ENCODE peak calls at places on chromosomes 11 and 22, in eight cellular contexts. O is left ventricle myocardium inferior, K is ascending aorta, D is fibroblast of lung, R is upper lobe of left lung, W is heart left ventricle, F is lung, Z is iPS DF 6.9. G is an unnamed sample. For H3K4me1, the result is how much of the 10 kb centered on the place peaks cover.

GRCh38 chr11:32830413-32830738 is 649 bp downstream of the PRRG4 start:
- DNase-seq in Z (no peak), R (peak), K (no peak), F (peak), O (no peak), W (no peak), D (no peak), G (peak)

GRCh38 chr11:120208012-120208441 is 2.8 kb upstream of the OAF start:
- DNase-seq in F (no peak), K (no peak), W (no peak), R (no peak), D (no peak), Z (no peak), O (no peak), G (no peak)

GRCh38 chr11:99069831-99070444 is 49.2 kb downstream of the CNTN5 start:
- DNase-seq in Z (peak), R (no peak), O (no peak), D (peak), F (no peak), W (no peak), K (no peak), G (peak)

GRCh38 chr11:47510231-47510630 is 42.7 kb downstream of the CELF1 start:
- DNase-seq in K (no peak), Z (no peak), R (no peak), D (no peak), O (no peak), W (no peak), F (no peak), G (peak)

GRCh38 chr11:6413791-6414231 is 5.1 kb downstream of the APBB1 start:
- DNase-seq in F (no peak), D (no peak), K (no peak), Z (no peak), O (no peak), W (no peak), R (no peak), G (no peak)

GRCh38 chr11:12841946-12842630 is 167.0 kb upstream of the RASSF10 start:
- DNase-seq in W (no peak), D (peak), K (no peak), R (peak), F (no peak), Z (no peak), O (no peak), G (no peak)

GRCh38 chr22:22655452-22656108 is 11.2 kb downstream of the GGTLC2 start:
- DNase-seq in F (no peak), K (no peak), Z (no peak), W (no peak), D (no peak), O (no peak), R (no peak), G (no peak)

GRCh38 chr11:1761110-1761856 is 2.4 kb downstream of the CTSD start:
- DNase-seq in F (no peak), W (no peak), D (no peak), Z (no peak), O (no peak), R (peak), K (no peak), G (no peak)

GRCh38 chr11:110317516-110317932 is 21.1 kb upstream of the RDX start:
- DNase-seq in W (no peak), D (peak), R (no peak), F (no peak), Z (no peak), K (no peak), O (no peak), G (no peak)

GRCh38 chr11:73950869-73951710 is at the start of gene DNAJB13:
- DNase-seq in W (no peak), K (no peak), F (peak), O (no peak), D (peak), R (peak), Z (peak), G (peak)

GRCh38 chr11:121929581-121929980 is 186.4 kb downstream of the BLID start:
- DNase-seq in O (peak), D (peak), W (peak), K (no peak), F (no peak), Z (no peak), R (no peak), G (no peak)

GRCh38 chr22:40525250-40525884 is 111.2 kb downstream of the MRTFA start:
- DNase-seq in O (peak), F (peak), R (peak), K (no peak), Z (no peak), D (no peak), W (peak), G (peak)

GRCh38 chr11:100632970-100633452 is 54.1 kb upstream of the ARHGAP42 start:
- DNase-seq in R (peak), O (peak), F (peak), Z (no peak), K (no peak), W (peak), D (peak), G (peak)

GRCh38 chr11:76284161-76284560 is 77.9 kb upstream of the WNT11 start:
- DNase-seq in O (no peak), D (no peak), R (no peak), K (no peak), F (no peak), Z (no peak), W (no peak), G (no peak)

GRCh38 chr11:47410404-47411264 is 2.2 kb downstream of the SLC39A13 start:
- DNase-seq in R (no peak), W (no peak), K (no peak), F (no peak), Z (no peak), D (no peak), O (no peak), G (no peak)

GRCh38 chr22:24759765-24760164 is 14.8 kb downstream of the PIWIL3 start:
- DNase-seq in D (no peak), W (no peak), Z (no peak), R (no peak), O (no peak), K (no peak), F (no peak), G (no peak)

DNA sequence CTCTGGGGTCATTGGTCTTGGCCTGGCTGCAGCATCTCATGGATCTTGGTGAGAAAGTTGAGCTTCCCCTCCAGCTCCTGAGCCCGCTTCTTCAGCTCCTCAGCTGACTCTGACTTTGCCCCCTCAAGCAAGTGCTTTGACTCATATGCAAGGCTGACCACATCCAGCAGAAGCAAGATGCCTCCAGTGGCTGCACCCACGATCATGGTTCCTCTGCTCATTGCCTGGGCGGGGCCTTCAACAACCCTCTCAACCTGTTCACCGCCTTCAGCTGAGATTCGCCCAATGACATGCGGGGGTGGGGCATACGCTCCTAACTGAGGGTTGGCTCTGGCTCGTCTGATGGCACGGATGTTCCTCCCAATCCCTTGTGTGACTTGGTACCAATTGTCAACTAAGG is 11.9 kb downstream of the APOL2 start:
- DNase-seq in D (no peak), K (no peak), O (no peak), F (no peak), R (no peak), Z (no peak), W (no peak), G (no peak)
- H3K4me1 ChIP-seq in D (under half), K (under half), O (under half), F (under half), R (under half), Z (under half), W (under half), G (under half)

GRCh38 chr22:27206001-27206746 is 548.8 kb downstream of the MIAT start:
- DNase-seq in W (no peak), Z (no peak), K (no peak), D (peak), F (no peak), R (no peak), O (no peak), G (no peak)

GRCh38 chr22:27204280-27204679 is 546.9 kb downstream of the MIAT start:
- DNase-seq in Z (no peak), R (no peak), F (no peak), D (no peak), W (no peak), K (no peak), O (no peak), G (no peak)

GRCh38 chr22:27201741-27202140 is 544.4 kb downstream of the MIAT start:
- DNase-seq in D (no peak), R (no peak), Z (no peak), W (no peak), F (no peak), K (no peak), O (no peak), G (no peak)

GRCh38 chr22:27204817-27205216 is 547.4 kb downstream of the MIAT start:
- DNase-seq in K (no peak), R (no peak), Z (no peak), F (no peak), O (no peak), W (no peak), D (no peak), G (no peak)

GRCh38 chr22:27203276-27203660 is 545.9 kb downstream of the MIAT start:
- DNase-seq in W (no peak), R (no peak), K (no peak), D (no peak), O (no peak), Z (no peak), F (no peak), G (no peak)
- H3K27ac ChIP-seq in W (no peak), R (no peak), K (no peak), D (peak), O (no peak), Z (no peak), F (no peak), G (no peak)

GRCh38 chr11:124511739-124512138 is 31.7 kb downstream of the OR8B12 start:
- DNase-seq in O (no peak), K (no peak), R (no peak), F (no peak), Z (no peak), D (no peak), W (no peak), G (no peak)

GRCh38 chr11:124520253-124520854 is 23.1 kb downstream of the OR8B12 start:
- DNase-seq in O (no peak), F (no peak), K (no peak), Z (no peak), R (no peak), W (no peak), D (no peak), G (no peak)

GRCh38 chr11:124518900-124519541 is 24.4 kb downstream of the OR8B12 start:
- DNase-seq in W (no peak), Z (no peak), F (no peak), D (peak), R (no peak), O (no peak), K (no peak), G (no peak)

DNA sequence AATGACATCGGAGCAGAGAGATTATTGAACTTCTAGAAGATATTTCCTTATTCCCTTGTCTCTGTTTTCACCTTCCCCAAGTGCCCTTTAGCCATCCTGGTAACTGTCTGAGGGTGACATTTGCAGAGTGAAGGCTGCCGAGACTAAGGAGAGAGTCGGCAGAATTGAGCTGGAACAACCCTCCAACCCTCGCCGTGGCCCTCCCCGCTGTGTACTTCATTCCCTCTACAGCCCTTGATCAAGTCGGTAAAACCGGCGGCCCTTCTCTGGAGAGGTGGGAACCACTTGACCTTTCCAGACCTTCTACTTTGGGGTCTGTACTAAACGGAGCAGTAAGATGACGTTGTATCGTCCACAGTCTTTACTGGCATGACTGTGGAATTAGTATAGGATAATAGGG is 26.1 kb downstream of the OR8B12 start:
- DNase-seq in F (no peak), W (no peak), K (no peak), O (no peak), Z (no peak), D (no peak), R (no peak), G (no peak)
- H3K4me1 ChIP-seq in F (under half), W (under half), K (under half), O (under half), Z (under half), D (under half), R (under half), G (under half)

GRCh38 chr11:59756845-59757244 is 1.7 kb downstream of the STX3 start:
- DNase-seq in R (peak), D (peak), Z (no peak), W (no peak), F (peak), O (no peak), K (no peak), G (peak)

GRCh38 chr11:59755701-59756495 is 722 bp downstream of the STX3 start:
- DNase-seq in W (peak), O (peak), F (peak), D (peak), R (peak), K (peak), Z (peak), G (peak)

GRCh38 chr11:59754494-59754858 is 700 bp upstream of the STX3 start:
- DNase-seq in K (no peak), W (no peak), F (no peak), Z (peak), O (peak), R (no peak), D (peak), G (no peak)

GRCh38 chr11:59754859-59755700 is at the start of gene STX3:
- DNase-seq in K (peak), O (peak), W (peak), Z (peak), R (peak), F (peak), D (peak), G (peak)

GRCh38 chr11:59756496-59756840 is 1.3 kb downstream of the STX3 start:
- DNase-seq in K (no peak), D (peak), O (no peak), Z (no peak), W (no peak), F (no peak), R (no peak), G (no peak)
- H3K27ac ChIP-seq in K (peak), D (no peak), O (peak), Z (no peak), W (no peak), F (peak), R (peak), G (peak)

DNA sequence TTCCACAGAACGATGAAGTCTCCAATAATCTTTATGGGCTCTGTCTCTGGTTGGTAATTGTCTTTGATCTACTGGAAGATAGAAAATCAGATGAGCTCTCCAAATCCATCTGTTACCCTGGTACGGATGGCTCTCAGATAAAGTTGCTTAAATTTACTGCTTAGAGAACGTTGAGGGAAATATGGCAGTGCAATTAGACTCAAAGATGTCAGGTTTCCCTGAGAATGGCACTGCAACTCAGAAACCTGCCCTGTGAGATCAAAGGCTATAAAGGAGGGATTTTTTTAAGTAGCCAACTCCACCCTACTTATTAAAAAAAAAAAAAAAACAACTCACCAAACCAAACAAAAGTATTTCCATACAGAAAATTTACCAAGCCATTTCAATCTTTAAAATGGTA is 779 bp upstream of the BIRC3 start:
- DNase-seq in F (no peak), D (no peak), K (no peak), O (no peak), R (no peak), W (no peak), Z (no peak), G (peak)
- H3K4me1 ChIP-seq in F (under half), D (under half), K (under half), O (under half), R (under half), W (under half), Z (under half), G (under half)

DNA sequence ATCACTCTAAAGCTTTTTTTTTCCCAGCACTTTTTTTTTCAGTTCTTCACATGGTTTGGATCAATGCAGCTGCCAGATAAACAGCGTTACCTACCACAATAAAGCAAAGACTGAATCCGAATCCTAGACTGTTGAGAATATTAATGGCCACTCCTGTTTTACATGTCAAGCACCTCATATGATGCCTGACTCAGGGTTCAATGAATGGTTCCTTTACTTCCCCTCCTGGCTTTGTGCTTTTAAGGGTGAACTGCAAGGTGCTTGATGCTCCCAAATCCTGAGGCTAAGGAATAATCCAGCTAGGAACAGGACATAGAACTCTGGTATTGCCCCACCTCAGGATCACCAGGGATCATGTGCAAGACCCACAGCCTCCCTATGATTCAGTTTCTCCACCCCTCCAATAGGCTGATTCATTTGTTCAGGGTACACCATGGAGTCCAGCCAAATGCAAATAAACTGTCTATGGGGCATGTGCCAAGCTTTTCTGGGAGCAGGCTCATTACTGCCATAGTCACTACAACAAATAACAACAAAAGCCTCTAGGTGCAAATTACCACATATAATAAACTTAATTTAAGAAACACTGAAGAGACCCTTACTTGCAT is 104.3 kb downstream of the GAB2 start:
- DNase-seq in D (peak), K (peak), R (no peak), O (no peak), Z (no peak), W (no peak), F (no peak), G (peak)
- H3K27ac ChIP-seq in D (no peak), K (peak), R (peak), O (peak), Z (no peak), W (no peak), F (peak), G (peak)

GRCh38 chr11:19770277-19770676 is 57.6 kb downstream of the NAV2 start:
- DNase-seq in D (no peak), K (no peak), W (no peak), Z (no peak), F (no peak), O (no peak), R (no peak), G (no peak)

GRCh38 chr11:19767691-19768151 is 55.1 kb downstream of the NAV2 start:
- DNase-seq in K (no peak), Z (no peak), O (no peak), W (no peak), R (no peak), F (no peak), D (no peak), G (no peak)

GRCh38 chr11:19768815-19769214 is 56.2 kb downstream of the NAV2 start:
- DNase-seq in Z (no peak), D (no peak), K (no peak), O (no peak), R (peak), W (no peak), F (peak), G (no peak)

GRCh38 chr11:19768197-19768596 is 55.6 kb downstream of the NAV2 start:
- DNase-seq in R (peak), D (no peak), F (peak), Z (no peak), W (no peak), K (no peak), O (no peak), G (no peak)

DNA sequence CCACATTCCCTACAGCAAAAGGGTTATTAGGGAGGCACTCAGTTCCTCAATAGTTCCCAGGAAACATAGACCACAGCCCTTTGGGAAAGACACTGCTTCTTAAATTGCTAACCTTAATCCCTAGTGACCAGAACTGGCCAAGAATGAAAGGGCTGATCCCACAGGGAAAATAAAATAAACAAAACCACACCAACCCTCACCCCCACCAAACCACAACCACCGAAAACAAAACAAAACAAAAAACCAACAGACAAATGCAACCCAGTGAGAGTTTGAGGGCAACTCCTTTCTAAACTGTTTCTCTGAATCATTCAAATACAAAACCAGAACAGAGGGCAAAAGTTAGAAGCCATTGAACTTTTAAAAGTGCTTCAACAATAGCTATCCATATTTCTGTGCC is 57.2 kb downstream of the NAV2 start:
- DNase-seq in R (no peak), F (no peak), D (peak), K (no peak), W (no peak), Z (no peak), O (no peak), G (no peak)
- H3K4me1 ChIP-seq in R (under half), F (under half), D (under half), K (half or more), W (under half), Z (under half), O (half or more), G (under half)

DNA sequence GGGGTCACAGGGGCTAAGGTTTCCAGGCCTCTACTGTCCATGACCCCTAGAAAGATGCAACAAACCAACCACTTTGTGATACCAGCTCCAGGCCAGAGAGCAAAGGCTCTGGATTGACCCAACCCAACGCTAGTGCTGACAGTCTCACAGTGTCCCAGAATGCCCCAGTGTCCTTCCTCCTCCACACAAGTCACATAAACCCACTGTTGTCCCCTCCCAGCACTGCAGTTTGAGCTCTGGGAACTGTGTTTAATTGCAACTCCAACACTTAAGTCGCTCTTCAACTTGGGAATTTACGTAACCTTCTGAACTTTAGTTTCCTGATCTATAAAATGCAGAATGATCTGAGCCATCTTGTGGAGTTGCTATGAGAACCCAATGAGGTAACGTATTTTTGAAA is 47.5 kb downstream of the PC start:
- DNase-seq in O (no peak), R (no peak), K (no peak), W (no peak), D (no peak), F (no peak), Z (no peak), G (no peak)
- H3K27ac ChIP-seq in O (no peak), R (no peak), K (no peak), W (no peak), D (no peak), F (no peak), Z (no peak), G (no peak)

G was measured in small intestine.